ENCODE peak calls at places on chromosomes 12 and 14, in ten cellular contexts. One of them, this sample, is unnamed.

GRCh38 chr12:118137148-118137678 is 1.3 kb downstream of the PEBP1 start:
- DNase-seq in body of pancreas: no peak
- DNase-seq in cardiac muscle cell: no peak
- DNase-seq in stimulated activated CD4-positive, alpha-beta T cell treated with anti-CD3 and anti-CD28 coated beads, TNF-alpha, amount 100 ng/mL, for 48 hours: no peak
- DNase-seq in neuronal stem cell: no peak
- DNase-seq in CD4-positive, CD25-positive, alpha-beta regulatory T cell: no peak
- DNase-seq in T1000: no peak
- DNase-seq in B cell: no peak
- DNase-seq in EH: no peak
- DNase-seq in OCI-LY7: no peak
- DNase-seq in this sample: no peak

GRCh38 chr12:114848661-114849060 is 164.7 kb upstream of the TBX3 start:
- DNase-seq in B cell: no peak
- DNase-seq in body of pancreas: peak; percentile 3
- DNase-seq in CD4-positive, CD25-positive, alpha-beta regulatory T cell: no peak
- DNase-seq in T1000: peak; percentile 14
- DNase-seq in OCI-LY7: no peak
- DNase-seq in EH: peak; percentile 73
- DNase-seq in neuronal stem cell: no peak
- DNase-seq in cardiac muscle cell: no peak
- DNase-seq in stimulated activated CD4-positive, alpha-beta T cell treated with anti-CD3 and anti-CD28 coated beads, TNF-alpha, amount 100 ng/mL, for 48 hours: no peak
- DNase-seq in this sample: no peak

GRCh38 chr14:49641697-49642129 is 6.7 kb upstream of the DNAAF2 start:
- DNase-seq in T1000: no peak
- DNase-seq in body of pancreas: peak; percentile 92
- DNase-seq in OCI-LY7: no peak
- DNase-seq in CD4-positive, CD25-positive, alpha-beta regulatory T cell: no peak
- DNase-seq in stimulated activated CD4-positive, alpha-beta T cell treated with anti-CD3 and anti-CD28 coated beads, TNF-alpha, amount 100 ng/mL, for 48 hours: no peak
- DNase-seq in cardiac muscle cell: no peak
- DNase-seq in EH: peak; percentile 60
- DNase-seq in neuronal stem cell: no peak
- DNase-seq in B cell: no peak
- DNase-seq in this sample: no peak

GRCh38 chr12:4274396-4274959 is 916 bp downstream of the CCND2 start:
- DNase-seq in body of pancreas: no peak
- DNase-seq in cardiac muscle cell: no peak
- DNase-seq in B cell: peak; percentile 52
- DNase-seq in EH: no peak
- DNase-seq in T1000: no peak
- DNase-seq in OCI-LY7: no peak
- DNase-seq in CD4-positive, CD25-positive, alpha-beta regulatory T cell: no peak
- DNase-seq in stimulated activated CD4-positive, alpha-beta T cell treated with anti-CD3 and anti-CD28 coated beads, TNF-alpha, amount 100 ng/mL, for 48 hours: no peak
- DNase-seq in neuronal stem cell: no peak
- DNase-seq in this sample: no peak

GRCh38 chr12:121025442-121026226 is 9.3 kb upstream of the C12orf43 start:
- DNase-seq in T1000: no peak
- DNase-seq in cardiac muscle cell: no peak
- DNase-seq in neuronal stem cell: no peak
- DNase-seq in B cell: no peak
- DNase-seq in OCI-LY7: no peak
- DNase-seq in stimulated activated CD4-positive, alpha-beta T cell treated with anti-CD3 and anti-CD28 coated beads, TNF-alpha, amount 100 ng/mL, for 48 hours: no peak
- DNase-seq in CD4-positive, CD25-positive, alpha-beta regulatory T cell: no peak
- DNase-seq in body of pancreas: no peak
- DNase-seq in EH: peak; percentile 19
- DNase-seq in this sample: no peak

GRCh38 chr12:117026343-117026742 is 72.9 kb downstream of the TESC start:
- DNase-seq in EH: no peak
- DNase-seq in body of pancreas: no peak
- DNase-seq in stimulated activated CD4-positive, alpha-beta T cell treated with anti-CD3 and anti-CD28 coated beads, TNF-alpha, amount 100 ng/mL, for 48 hours: no peak
- DNase-seq in cardiac muscle cell: no peak
- DNase-seq in T1000: no peak
- DNase-seq in neuronal stem cell: no peak
- DNase-seq in CD4-positive, CD25-positive, alpha-beta regulatory T cell: no peak
- DNase-seq in B cell: no peak
- DNase-seq in OCI-LY7: no peak
- DNase-seq in this sample: no peak

GRCh38 chr12:92078167-92079053 is 67.2 kb downstream of the BTG1 start:
- DNase-seq in OCI-LY7: no peak
- DNase-seq in stimulated activated CD4-positive, alpha-beta T cell treated with anti-CD3 and anti-CD28 coated beads, TNF-alpha, amount 100 ng/mL, for 48 hours: no peak
- DNase-seq in T1000: peak; percentile 98
- DNase-seq in B cell: no peak
- DNase-seq in CD4-positive, CD25-positive, alpha-beta regulatory T cell: no peak
- DNase-seq in EH: peak; percentile 99
- DNase-seq in body of pancreas: no peak
- DNase-seq in neuronal stem cell: no peak
- DNase-seq in cardiac muscle cell: no peak
- DNase-seq in this sample: no peak

GRCh38 chr12:75712223-75712622 is 200.8 kb upstream of the KRR1 start:
- DNase-seq in EH: no peak
- DNase-seq in cardiac muscle cell: no peak
- DNase-seq in CD4-positive, CD25-positive, alpha-beta regulatory T cell: no peak
- DNase-seq in OCI-LY7: no peak
- DNase-seq in body of pancreas: peak; percentile 60
- DNase-seq in stimulated activated CD4-positive, alpha-beta T cell treated with anti-CD3 and anti-CD28 coated beads, TNF-alpha, amount 100 ng/mL, for 48 hours: no peak
- DNase-seq in neuronal stem cell: no peak
- DNase-seq in B cell: no peak
- DNase-seq in T1000: no peak
- DNase-seq in this sample: no peak

This sample was measured in CD8-positive, alpha-beta T cell.